ENCODE peak calls at places on chromosomes 7 and 10, in four cellular contexts. Z is GM12878, K is HepG2, F is H1. U is an unnamed sample.

GRCh38 chr7:69698109-69698840 is 100.0 kb downstream of the AUTS2 start:
- DNase-seq in Z (no peak), K (no peak), F (no peak), U (no peak)

GRCh38 chr7:99362801-99363200 is 11.7 kb upstream of the ARPC1B start:
- DNase-seq in Z (no peak), K (no peak), F (no peak), U (no peak)

GRCh38 chr10:84204122-84204521 is 9.8 kb downstream of the CDHR1 start:
- DNase-seq in Z (no peak), K (peak), F (no peak), U (peak)

GRCh38 chr7:30062587-30062986 is 34.4 kb downstream of the PLEKHA8 start:
- DNase-seq in Z (no peak), K (peak), F (no peak), U (peak)

GRCh38 chr10:33010132-33011037 is 52.4 kb upstream of the ITGB1 start:
- DNase-seq in Z (no peak), K (peak), F (peak), U (no peak)

GRCh38 chr7:120586561-120586960 is 271.4 kb downstream of the TSPAN12 start:
- DNase-seq in Z (no peak), K (no peak), F (no peak), U (no peak)

GRCh38 chr10:66813122-66813521 is 112.7 kb upstream of the LRRTM3 start:
- DNase-seq in Z (no peak), K (no peak), F (no peak), U (no peak)

GRCh38 chr10:123786896-123787295 is 104.7 kb downstream of the CPXM2 start:
- DNase-seq in Z (no peak), K (no peak), F (no peak), U (no peak)

GRCh38 chr7:35336444-35336843 is 82.5 kb upstream of the TBX20 start:
- DNase-seq in Z (no peak), K (no peak), F (no peak), U (no peak)

GRCh38 chr10:24156686-24157085 is 52.3 kb upstream of the KIAA1217 start:
- DNase-seq in Z (no peak), K (no peak), F (no peak), U (no peak)

GRCh38 chr10:50286517-50286916 is 35.2 kb upstream of the ASAH2 start:
- DNase-seq in Z (no peak), K (no peak), F (no peak), U (no peak)

GRCh38 chr7:110898516-110898915 is 192.4 kb upstream of the LRRN3 start:
- DNase-seq in Z (no peak), K (no peak), F (no peak), U (no peak)

GRCh38 chr10:25288181-25288580 is 113.4 kb downstream of the GPR158 start:
- DNase-seq in Z (no peak), K (no peak), F (no peak), U (no peak)

GRCh38 chr7:155531686-155532085 is 14.7 kb downstream of the CNPY1 start:
- DNase-seq in Z (no peak), K (peak), F (no peak), U (no peak)

GRCh38 chr10:6581750-6582697 is 1.9 kb upstream of the PRKCQ start:
- DNase-seq in Z (no peak), K (no peak), F (no peak), U (peak)

DNA sequence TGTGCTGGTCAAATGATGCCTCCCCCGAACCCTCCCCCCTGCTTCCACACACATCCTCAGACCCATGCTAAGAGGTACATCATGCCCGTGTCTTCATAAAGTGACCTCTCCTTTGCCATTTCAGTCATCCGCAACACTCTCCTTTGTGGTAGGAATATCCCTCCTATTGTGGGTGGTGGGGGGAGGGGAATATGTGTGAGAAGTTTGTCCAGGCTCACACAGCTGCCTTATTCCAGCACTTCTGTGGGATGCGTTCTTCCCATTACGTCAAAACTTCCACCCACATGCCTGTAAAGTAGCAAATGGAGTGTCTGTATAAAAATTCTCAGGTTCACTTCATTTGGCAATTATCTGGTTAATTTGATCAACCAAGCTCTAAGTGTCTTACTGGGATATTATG is 12.4 kb downstream of the LRRC18 start:
- DNase-seq in Z (no peak), K (no peak), F (no peak), U (no peak)
- TF ChIP-seq CBX5 in Z (no peak), K (no peak), F (no peak), U (no peak)

GRCh38 chr7:26865094-26865388 is 651 bp upstream of the SKAP2 start:
- DNase-seq in Z (no peak), K (no peak), F (no peak), U (peak)
- TF ChIP-seq CBX5 in Z (no peak), K (no peak), F (no peak), U (no peak)

DNA sequence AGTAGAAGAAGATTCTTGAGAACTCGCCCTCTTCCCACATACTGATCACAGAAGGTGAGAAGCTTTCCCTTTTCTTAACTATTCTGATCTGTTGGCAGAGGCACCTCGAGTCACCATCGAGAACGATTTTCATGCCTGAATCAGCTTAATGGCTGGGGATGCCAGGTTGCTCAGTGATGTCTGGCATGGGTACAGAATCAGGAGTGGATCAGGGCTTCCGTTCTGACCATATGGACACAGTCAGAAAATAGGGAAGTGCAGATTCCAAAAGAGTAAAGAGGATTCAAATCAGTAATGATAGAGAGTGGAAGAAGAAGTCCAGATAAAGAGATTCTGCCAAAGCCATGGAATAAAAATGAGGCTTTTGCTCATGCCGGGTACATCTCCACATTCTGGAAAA is 52.0 kb upstream of the GRB10 start:
- DNase-seq in Z (no peak), K (no peak), F (no peak), U (no peak)
- TF ChIP-seq CBX5 in Z (no peak), K (no peak), F (no peak), U (no peak)

GRCh38 chr10:470339-471003 is 219.0 kb downstream of the DIP2C start:
- DNase-seq in Z (no peak), K (no peak), F (no peak), U (no peak)
- TF ChIP-seq CBX5 in Z (no peak), K (no peak), F (no peak), U (no peak)

GRCh38 chr10:58206251-58206650 is 61.4 kb downstream of the IPMK start:
- DNase-seq in Z (no peak), K (no peak), F (no peak), U (no peak)

GRCh38 chr10:58212622-58213021 is 55.1 kb downstream of the IPMK start:
- DNase-seq in Z (no peak), K (no peak), F (no peak), U (no peak)

GRCh38 chr10:58210160-58210559 is 57.5 kb downstream of the IPMK start:
- DNase-seq in Z (no peak), K (no peak), F (no peak), U (no peak)

DNA sequence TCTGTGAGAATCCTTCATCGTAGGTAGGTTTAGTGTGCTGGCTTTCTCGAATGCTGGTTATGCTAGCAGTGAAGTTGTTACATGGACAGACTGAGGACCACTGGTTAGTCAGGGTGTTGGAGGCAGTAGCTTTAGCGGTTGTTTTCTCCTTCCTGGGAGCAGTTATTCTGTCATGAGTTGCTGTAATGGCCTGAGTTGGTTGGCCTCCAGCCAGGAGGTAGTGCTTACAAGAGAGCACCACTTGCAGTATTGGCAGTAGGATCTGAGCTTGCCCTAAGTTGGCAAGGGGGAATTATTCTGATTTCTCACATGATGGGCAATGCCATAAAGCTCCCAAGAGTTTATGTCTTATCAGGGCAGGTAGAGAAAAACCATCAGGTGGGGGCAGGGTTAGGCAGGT is 58.0 kb downstream of the IPMK start:
- DNase-seq in Z (no peak), K (no peak), F (no peak), U (peak)
- TF ChIP-seq CBX5 in Z (no peak), K (no peak), F (no peak), U (no peak)

DNA sequence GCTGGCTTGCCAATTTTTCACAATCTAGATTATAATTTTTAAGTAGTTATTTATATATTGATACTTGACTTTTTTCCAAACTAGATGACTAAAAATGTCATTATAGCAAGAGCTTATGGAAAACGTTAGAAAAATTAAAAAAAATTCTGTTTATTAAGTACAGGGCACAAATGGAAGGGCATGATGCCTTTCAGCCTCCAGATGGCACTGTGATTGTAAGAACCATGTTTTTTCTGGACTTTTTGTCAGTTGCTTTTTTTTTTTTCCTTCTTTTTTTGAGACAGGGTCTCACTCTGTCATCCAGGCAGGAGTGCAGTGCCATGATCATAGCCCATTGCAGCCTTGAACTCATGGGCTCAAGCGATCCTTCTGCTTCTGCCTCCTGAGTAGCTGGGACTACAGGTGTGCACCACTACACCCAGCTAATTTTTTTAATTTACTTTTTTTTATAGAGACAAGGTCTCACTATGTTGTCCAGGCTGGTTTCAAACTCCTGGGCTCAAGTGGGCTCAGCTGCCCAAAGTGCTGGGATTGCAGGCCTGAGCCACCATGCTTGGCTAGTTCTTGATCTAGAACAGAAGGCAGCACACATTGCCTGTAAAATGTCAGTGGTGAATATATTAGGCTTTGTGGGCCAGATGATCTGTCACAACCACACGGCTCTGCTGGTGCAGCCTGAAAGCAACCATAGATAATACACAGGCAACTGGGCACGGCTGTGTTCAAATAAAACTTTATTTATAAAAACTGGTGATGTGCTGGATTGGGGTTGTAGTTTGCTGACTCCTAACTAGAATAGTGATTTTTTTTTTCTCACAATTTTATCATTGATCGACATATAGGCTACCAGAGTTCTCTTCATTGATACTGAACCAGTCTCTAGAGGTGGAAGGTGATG is 27.4 kb downstream of the UCMA start:
- DNase-seq in Z (no peak), K (peak), F (no peak), U (no peak)
- TF ChIP-seq CBX5 in Z (no peak), K (no peak), F (no peak), U (no peak)

GRCh38 chr7:131021460-131021859 is 287.5 kb upstream of the KLF14 start:
- DNase-seq in Z (no peak), K (no peak), F (no peak), U (no peak)
- TF ChIP-seq CBX5 in Z (no peak), K (no peak), F (no peak), U (no peak)

DNA sequence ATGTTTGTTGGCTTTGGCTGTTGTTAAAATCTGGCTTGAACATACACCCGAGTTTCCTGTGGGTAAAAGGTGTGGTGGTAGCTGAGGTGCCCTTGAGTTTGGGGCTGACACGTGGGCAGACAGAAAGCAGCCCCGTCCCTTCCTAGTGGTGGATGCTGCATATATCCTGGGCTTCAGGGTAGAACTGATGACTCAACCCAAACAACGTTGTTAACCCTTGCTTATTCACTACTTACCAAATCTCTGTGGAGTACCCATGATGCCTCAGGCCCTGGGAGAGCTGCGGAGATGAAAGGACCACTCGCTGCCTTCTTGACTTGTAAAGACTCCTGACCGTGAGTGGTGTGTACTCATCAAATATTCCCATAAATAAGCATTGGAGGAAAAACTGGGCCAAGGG is 245.1 kb downstream of the RAB11FIP2 start:
- DNase-seq in Z (no peak), K (no peak), F (no peak), U (no peak)
- TF ChIP-seq CBX5 in Z (no peak), K (no peak), F (no peak), U (no peak)

DNA sequence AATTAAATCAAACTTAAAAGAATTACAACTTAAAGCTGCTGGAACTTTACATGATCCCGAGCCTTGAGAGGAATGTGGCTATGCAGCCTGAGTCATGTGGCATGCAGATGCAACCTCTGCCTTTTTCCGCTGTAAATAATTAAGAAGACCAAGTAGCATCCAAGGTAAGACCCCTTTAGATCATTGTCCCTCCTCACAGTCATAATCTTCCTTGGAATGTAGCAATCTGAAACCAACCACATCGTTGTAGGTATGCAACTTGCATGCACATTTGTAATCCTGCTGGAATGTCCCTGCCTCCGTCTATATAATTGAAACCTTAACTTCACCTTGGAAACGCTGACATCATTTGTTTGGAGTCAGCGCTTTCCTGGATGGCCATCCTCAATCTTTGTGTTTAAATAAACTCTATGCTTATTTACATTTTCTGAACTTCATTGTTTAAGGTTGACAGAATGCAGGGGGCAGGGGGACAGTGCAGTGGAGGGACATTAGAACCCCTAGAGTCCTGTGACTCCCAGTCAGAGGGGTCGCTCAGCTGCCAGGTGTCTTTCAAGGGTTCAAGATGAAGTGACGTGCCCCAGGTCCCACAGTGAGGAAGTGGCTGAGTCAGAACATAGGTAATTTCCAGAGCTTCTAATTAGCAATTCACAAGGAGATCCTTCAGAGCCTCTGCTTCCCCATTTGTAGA is 110.7 kb downstream of the RALA start:
- DNase-seq in Z (no peak), K (peak), F (no peak), U (no peak)
- TF ChIP-seq CBX5 in Z (no peak), K (no peak), F (no peak), U (no peak)

DNA sequence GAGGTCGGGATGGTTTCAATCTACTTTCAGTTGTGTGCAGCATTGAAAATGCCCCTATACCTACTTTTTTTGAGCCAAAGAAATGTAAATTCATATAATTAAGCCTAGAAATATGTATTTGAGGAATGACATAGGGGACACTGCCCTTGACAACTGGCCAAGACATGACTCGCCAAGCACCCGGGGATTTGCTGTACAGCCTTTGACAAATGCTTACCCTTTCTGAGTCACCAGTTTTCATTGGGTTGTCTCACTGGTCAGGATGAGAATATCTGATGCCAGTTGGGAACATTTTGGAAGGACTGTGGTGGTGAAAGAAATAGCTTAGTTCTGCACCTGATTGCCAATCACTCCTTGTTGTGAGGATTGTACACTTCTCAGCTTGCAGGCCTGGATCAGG is 166.8 kb upstream of the HABP2 start:
- DNase-seq in Z (no peak), K (peak), F (no peak), U (no peak)
- TF ChIP-seq CBX5 in Z (no peak), K (no peak), F (no peak), U (no peak)

U was measured in K562.